ENCODE peak calls at places on chromosomes 16 and 17, in eight cellular contexts. T is K562; K is thoracic aorta; F is Peyer's patch; O is effector memory CD4-positive, alpha-beta T cell; P is pancreas; J is A549; N is psoas muscle. X is an unnamed sample. For H3K4me1, the result is how much of the 10 kb centered on the place peaks cover.

GRCh38 chr17:48559609-48560451 is 14.9 kb upstream of the HOXB2 start:
- DNase-seq in K (no peak), P (no peak), F (no peak), N (no peak), O (no peak), J (no peak), T (no peak), X (no peak)

GRCh38 chr16:88854306-88855111 is 2.2 kb downstream of the GALNS start:
- DNase-seq in F (peak), K (no peak), P (peak), O (no peak), T (peak), J (no peak), N (no peak), X (no peak)

GRCh38 chr17:18326572-18326971 is 11.5 kb downstream of the SMCR8 start:
- DNase-seq in O (no peak), K (no peak), J (no peak), F (no peak), N (no peak), P (no peak), T (no peak), X (no peak)

GRCh38 chr17:72984145-72984924 is 108.2 kb downstream of the SLC39A11 start:
- DNase-seq in T (no peak), J (no peak), F (peak), O (no peak), N (no peak), K (no peak), P (no peak), X (no peak)

GRCh38 chr17:8138672-8139371 is 13.4 kb downstream of the PER1 start:
- DNase-seq in F (peak), O (peak), T (peak), K (peak), P (peak), J (peak), N (peak), X (peak)

GRCh38 chr17:59161477-59161876 is 5.9 kb downstream of the PRR11 start:
- DNase-seq in T (no peak), O (no peak), K (no peak), J (no peak), P (no peak), F (no peak), N (no peak), X (no peak)

GRCh38 chr16:67803894-67804293 is 2.5 kb downstream of the RANBP10 start:
- DNase-seq in T (no peak), K (no peak), J (no peak), N (no peak), F (peak), O (no peak), P (no peak), X (no peak)

GRCh38 chr16:80158766-80159165 is 382.0 kb upstream of the DYNLRB2 start:
- DNase-seq in O (no peak), P (no peak), J (peak), N (no peak), F (no peak), K (no peak), T (no peak), X (no peak)

GRCh38 chr16:29664133-29664912 is 1.3 kb downstream of the SPN start:
- DNase-seq in J (no peak), P (peak), K (no peak), O (no peak), F (peak), T (peak), N (no peak), X (no peak)

GRCh38 chr16:53504161-53504663 is 1.2 kb upstream of the AKTIP start:
- DNase-seq in F (peak), J (no peak), N (peak), T (no peak), O (no peak), P (peak), K (peak), X (peak)

GRCh38 chr17:80192268-80192667 is 22.4 kb downstream of the CARD14 start:
- DNase-seq in T (no peak), J (no peak), F (no peak), K (no peak), P (no peak), N (no peak), O (no peak), X (no peak)

GRCh38 chr17:80782536-80783427 is 208.9 kb upstream of the CHMP6 start:
- DNase-seq in F (no peak), N (no peak), K (no peak), J (peak), O (no peak), T (no peak), P (no peak), X (no peak)

GRCh38 chr17:46117850-46118696 is 75.2 kb downstream of the KANSL1 start:
- DNase-seq in J (no peak), P (no peak), K (no peak), N (no peak), F (no peak), O (no peak), T (peak), X (no peak)

GRCh38 chr16:56190903-56191806 is at the start of gene GNAO1:
- DNase-seq in N (peak), F (peak), P (peak), K (no peak), O (peak), J (peak), T (peak), X (peak)

GRCh38 chr17:64781810-64782555 is 119.9 kb upstream of the SMURF2 start:
- DNase-seq in K (no peak), J (no peak), F (peak), O (no peak), P (peak), N (no peak), T (no peak), X (no peak)

GRCh38 chr17:28470266-28471126 is 2.9 kb upstream of the SLC13A2 start:
- DNase-seq in F (peak), O (no peak), N (no peak), J (no peak), T (peak), P (no peak), K (no peak), X (no peak)

GRCh38 chr17:44333371-44333770 is 8.7 kb upstream of the SLC25A39 start:
- DNase-seq in T (no peak), K (no peak), F (no peak), P (no peak), O (no peak), N (no peak), J (no peak), X (no peak)

GRCh38 chr16:89656435-89657121 is 930 bp downstream of the CHMP1A start:
- DNase-seq in F (no peak), J (no peak), T (no peak), N (no peak), P (peak), O (no peak), K (no peak), X (no peak)

GRCh38 chr17:68401288-68401687 is 56.0 kb downstream of the WIPI1 start:
- DNase-seq in O (no peak), J (no peak), F (no peak), T (no peak), N (no peak), K (no peak), P (no peak), X (no peak)

GRCh38 chr17:43880420-43880991 is 26.8 kb downstream of the MPP2 start:
- DNase-seq in N (peak), F (peak), O (no peak), K (no peak), P (peak), T (peak), J (peak), X (peak)

GRCh38 chr16:89708481-89708931 is 7.0 kb upstream of the SPATA2L start:
- DNase-seq in N (no peak), T (no peak), F (no peak), J (no peak), P (no peak), K (no peak), O (no peak), X (no peak)

GRCh38 chr17:32444301-32445074 is at the start of gene PSMD11:
- DNase-seq in T (peak), F (peak), N (peak), J (peak), K (peak), P (peak), O (peak), X (peak)

GRCh38 chr17:32441886-32442285 is 2.4 kb upstream of the PSMD11 start:
- DNase-seq in N (no peak), P (no peak), F (no peak), T (no peak), O (no peak), J (no peak), K (no peak), X (no peak)

GRCh38 chr17:32445497-32445896 is 1.2 kb downstream of the PSMD11 start:
- DNase-seq in F (no peak), K (no peak), J (no peak), T (no peak), O (no peak), P (no peak), N (no peak), X (no peak)

GRCh38 chr17:32445075-32445427 is 741 bp downstream of the PSMD11 start:
- DNase-seq in F (peak), N (peak), O (peak), P (no peak), T (peak), K (peak), J (peak), X (no peak)

DNA sequence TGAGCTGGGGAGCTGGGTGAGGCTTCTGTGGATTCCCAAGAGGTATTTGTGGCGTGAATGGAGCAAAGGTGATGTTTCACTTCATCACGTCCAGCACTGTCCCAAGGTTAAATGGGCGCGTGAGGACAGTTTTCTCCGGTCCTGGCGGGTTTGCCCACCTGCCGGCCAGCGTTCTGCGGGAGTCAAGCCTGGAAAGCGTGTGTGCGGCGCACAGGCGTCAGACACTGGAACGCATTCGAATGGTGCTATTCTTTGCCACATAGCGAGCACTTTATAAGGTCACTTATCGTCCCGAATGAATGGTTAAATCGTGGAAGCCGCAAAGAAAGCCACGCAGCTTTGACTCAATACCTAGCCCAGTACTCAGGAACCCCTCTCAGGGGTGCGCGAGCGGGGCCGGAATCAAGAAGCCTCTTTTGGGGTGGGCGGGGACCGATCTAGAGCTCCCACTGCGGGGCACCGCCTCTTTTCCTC is 446 bp upstream of the PSMD11 start:
- DNase-seq in T (no peak), F (peak), P (no peak), J (no peak), N (no peak), K (no peak), O (no peak), X (no peak)
- H3K4me3 ChIP-seq in T (peak), F (peak), P (peak), J (peak), N (peak), K (peak), O (peak), X (peak)

GRCh38 chr17:49759203-49759602 is 4.7 kb downstream of the FAM117A start:
- DNase-seq in T (no peak), K (no peak), P (no peak), F (no peak), J (no peak), N (no peak), O (no peak), X (no peak)
- H3K4me1 ChIP-seq in T (half or more), K (under half), P (under half), F (under half), J (under half), N (under half), O (half or more), X (under half)

GRCh38 chr16:4316732-4317461 is 1.0 kb downstream of the GLIS2 start:
- DNase-seq in K (no peak), F (no peak), J (no peak), O (no peak), T (no peak), P (peak), N (peak), X (no peak)
- H3K4me3 ChIP-seq in K (peak), F (peak), J (peak), O (no peak), T (peak), P (peak), N (peak), X (peak)

DNA sequence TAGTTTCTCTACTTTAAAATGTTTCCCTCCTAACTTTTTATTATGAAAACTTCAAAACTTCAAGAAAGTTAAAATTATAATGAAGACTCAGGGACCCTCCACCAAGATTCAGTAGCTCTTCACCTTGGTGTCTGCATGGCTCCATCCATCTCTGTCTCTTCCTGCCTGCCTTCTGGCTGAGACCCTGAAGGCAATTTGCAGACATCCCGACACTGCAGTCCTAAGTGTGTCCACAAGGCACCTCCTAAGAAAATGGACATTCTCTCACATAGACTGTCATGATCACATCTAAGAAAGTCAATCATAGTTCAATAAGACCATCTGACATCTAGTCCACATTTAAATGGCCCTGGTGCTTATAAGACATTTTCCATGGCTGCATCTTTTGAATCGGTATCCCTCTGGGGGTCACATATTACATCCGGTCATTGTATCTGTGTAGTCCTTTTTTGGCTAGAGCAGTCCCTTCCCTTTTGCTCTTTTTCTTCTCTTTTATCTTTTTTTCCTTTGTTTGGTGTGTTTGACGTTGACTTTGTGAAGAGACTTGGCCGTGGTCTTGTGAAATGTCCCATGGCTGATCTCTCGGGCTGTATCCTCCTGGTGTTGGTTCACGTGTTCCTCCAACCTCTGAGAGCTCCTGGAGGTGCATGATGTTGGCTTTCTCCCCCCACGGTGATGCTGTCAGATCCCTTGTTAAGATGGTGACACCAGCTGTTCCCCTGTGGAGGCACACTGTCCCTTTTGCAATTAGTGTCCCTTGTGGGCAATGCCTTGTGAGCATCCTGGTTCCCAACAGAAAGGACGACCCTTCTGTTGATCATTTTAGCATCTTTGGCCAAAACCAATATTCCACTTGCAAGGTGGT is 5.0 kb upstream of the TNFRSF13B start:
- DNase-seq in P (no peak), F (no peak), T (no peak), J (no peak), N (no peak), K (no peak), O (no peak), X (no peak)
- H3K4me1 ChIP-seq in P (under half), F (under half), T (under half), J (under half), N (under half), K (under half), O (under half), X (under half)

DNA sequence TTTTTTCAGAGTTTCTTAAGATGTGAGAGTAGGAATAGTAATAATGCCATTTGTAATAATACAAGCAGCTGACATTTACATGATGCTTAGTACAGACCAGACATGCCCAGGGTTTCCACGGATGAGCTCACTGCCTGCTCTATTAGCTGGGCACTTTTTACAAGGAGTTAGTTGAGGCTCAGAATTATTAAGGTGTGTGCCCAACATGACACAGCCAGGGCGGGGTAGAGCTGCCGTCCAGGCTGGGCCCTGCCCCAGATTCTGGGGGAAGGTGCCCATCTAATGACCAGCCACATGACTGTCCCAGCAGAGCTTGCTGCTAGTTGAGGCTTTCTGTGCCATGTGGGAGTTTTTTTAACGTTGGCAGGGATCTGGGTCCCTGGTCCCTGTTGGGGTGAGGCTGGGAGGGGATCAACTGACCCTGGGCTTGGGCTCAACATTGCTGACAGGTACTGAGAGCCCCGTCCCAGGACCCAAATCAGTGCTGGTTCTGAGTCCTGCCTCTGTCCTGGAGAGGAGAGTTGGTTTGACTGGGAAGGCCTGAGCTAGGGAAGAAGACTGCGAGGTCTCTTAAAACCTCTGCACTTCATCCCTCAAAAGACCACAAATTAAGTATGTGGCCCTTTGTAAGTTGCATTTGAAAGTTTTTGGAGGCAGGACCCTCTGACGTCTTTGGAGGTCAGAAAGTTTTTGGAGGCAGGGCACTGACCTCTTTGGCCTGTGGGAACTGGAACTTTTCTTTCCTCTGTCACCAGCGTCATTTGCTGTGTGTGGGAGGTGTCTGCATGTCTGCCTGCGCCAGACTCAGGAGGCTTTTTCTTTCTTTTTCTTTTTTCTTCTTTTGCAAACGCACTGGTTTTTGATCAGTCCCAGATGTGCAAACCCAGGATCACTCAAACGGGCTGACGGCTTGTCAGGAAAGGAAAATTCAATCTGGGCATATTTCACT is 2.2 kb downstream of the CRISPLD2 start:
- DNase-seq in P (no peak), N (no peak), F (no peak), T (no peak), J (no peak), K (no peak), O (no peak), X (no peak)
- H3K4me3 ChIP-seq in P (peak), N (peak), F (peak), T (no peak), J (no peak), K (peak), O (no peak), X (no peak)

GRCh38 chr16:533391-534088 is 6.0 kb downstream of the CAPN15 start:
- DNase-seq in P (peak), J (no peak), N (no peak), O (no peak), F (peak), T (no peak), K (no peak), X (no peak)
- H3K4me1 ChIP-seq in P (under half), J (under half), N (half or more), O (under half), F (half or more), T (under half), K (under half), X (under half)

GRCh38 chr17:1488826-1489275 is 3.6 kb downstream of the MYO1C start:
- DNase-seq in F (no peak), P (no peak), T (no peak), O (no peak), N (no peak), J (no peak), K (no peak), X (no peak)
- H3K4me3 ChIP-seq in F (peak), P (peak), T (no peak), O (no peak), N (peak), J (peak), K (peak), X (no peak)

GRCh38 chr17:40095356-40095943 is 4.9 kb downstream of the NR1D1 start:
- DNase-seq in P (no peak), K (no peak), N (no peak), T (no peak), F (no peak), O (no peak), J (no peak), X (no peak)
- H3K4me1 ChIP-seq in P (under half), K (half or more), N (half or more), T (under half), F (half or more), O (half or more), J (under half), X (under half)